ENCODE peak calls at places on chromosome 6, in seven cellular contexts. K, Y, H, X, T, R and O are unnamed samples.

GRCh38 chr6:143270026-143270425 is 180.5 kb downstream of the ADAT2 start:
- DNase-seq in T (no peak), Y (no peak), H (no peak), X (no peak), R (no peak), K (no peak), O (no peak)

GRCh38 chr6:159654483-159655098 is 38.5 kb downstream of the SOD2 start:
- DNase-seq in T (no peak), X (no peak), Y (no peak), K (no peak), R (peak; percentile 80), H (no peak), O (no peak)

GRCh38 chr6:129844118-129844891 is 16.8 kb downstream of the TMEM244 start:
- DNase-seq in X (no peak), K (no peak), Y (no peak), R (peak; percentile 24), T (no peak), H (no peak), O (no peak)

GRCh38 chr6:127026247-127026646 is 92.2 kb upstream of the RSPO3 start:
- DNase-seq in H (no peak), K (no peak), T (no peak), Y (no peak), X (no peak), R (peak; percentile 19), O (no peak)

GRCh38 chr6:34120953-34121675 is 24.8 kb downstream of the GRM4 start:
- DNase-seq in R (peak; percentile 13), Y (no peak), T (no peak), H (no peak), X (no peak), K (no peak), O (no peak)

GRCh38 chr6:41636803-41637178 is 1.5 kb upstream of the MDFI start:
- DNase-seq in Y (peak; percentile 67), T (no peak), K (no peak), H (peak; percentile 39), X (peak; percentile 84), R (peak; percentile 89), O (peak; percentile 76)

GRCh38 chr6:1482381-1483166 is 93.2 kb downstream of the FOXF2 start:
- DNase-seq in X (no peak), Y (no peak), R (no peak), T (no peak), K (no peak), H (no peak), O (no peak)

GRCh38 chr6:20056350-20056992 is 155.8 kb downstream of the MBOAT1 start:
- DNase-seq in R (peak; percentile 84), X (no peak), T (no peak), K (no peak), H (no peak), Y (no peak), O (no peak)

GRCh38 chr6:72363844-72364740 is 257.8 kb upstream of the KCNQ5 start:
- DNase-seq in X (no peak), K (no peak), T (no peak), Y (no peak), R (peak; percentile 51), H (no peak), O (no peak)

GRCh38 chr6:30990422-30991086 is 7.0 kb downstream of the MUC21 start:
- DNase-seq in K (no peak), R (no peak), T (no peak), X (no peak), H (no peak), Y (no peak), O (no peak)

GRCh38 chr6:34656378-34657036 is 40.1 kb downstream of the ILRUN start:
- DNase-seq in T (no peak), R (peak; percentile 31), Y (peak; percentile 46), H (no peak), K (no peak), X (no peak), O (peak; percentile 69)

GRCh38 chr6:139371421-139372253 is 2.8 kb downstream of the CITED2 start:
- DNase-seq in Y (no peak), X (no peak), T (no peak), H (no peak), R (no peak), K (no peak), O (no peak)

GRCh38 chr6:93389192-93389591 is 30.2 kb downstream of the EPHA7 start:
- DNase-seq in T (no peak), X (no peak), R (no peak), K (no peak), Y (no peak), H (no peak), O (no peak)

GRCh38 chr6:111985202-111985731 is 68.6 kb upstream of the CCN6 start:
- DNase-seq in Y (no peak), R (peak; percentile 82), X (no peak), T (no peak), K (no peak), H (no peak), O (no peak)

GRCh38 chr6:125781307-125781868 is 9.4 kb upstream of the NCOA7 start:
- DNase-seq in T (no peak), H (peak; percentile 54), K (no peak), R (no peak), Y (no peak), X (no peak), O (peak; percentile 37)

GRCh38 chr6:152471459-152472070 is 165.6 kb downstream of the SYNE1 start:
- DNase-seq in R (no peak), H (no peak), T (no peak), X (no peak), Y (no peak), K (no peak), O (no peak)

GRCh38 chr6:137798846-137799245 is 68.2 kb upstream of the TNFAIP3 start:
- DNase-seq in H (no peak), X (no peak), K (no peak), T (no peak), Y (no peak), R (no peak), O (no peak)

GRCh38 chr6:51842487-51843469 is 244.6 kb downstream of the PKHD1 start:
- DNase-seq in H (no peak), Y (no peak), X (no peak), K (no peak), T (no peak), R (no peak), O (no peak)

GRCh38 chr6:154485784-154486183 is 24.7 kb downstream of the CNKSR3 start:
- DNase-seq in T (no peak), K (no peak), R (no peak), H (no peak), X (no peak), Y (peak; percentile 79), O (peak; percentile 65)

GRCh38 chr6:10400330-10400729 is 14.5 kb downstream of the TFAP2A start:
- DNase-seq in R (no peak), X (no peak), K (no peak), H (no peak), Y (no peak), T (no peak), O (no peak)

GRCh38 chr6:10397756-10398438 is 17.0 kb downstream of the TFAP2A start:
- DNase-seq in H (no peak), X (peak; percentile 58), K (no peak), T (no peak), R (no peak), Y (no peak), O (no peak)

GRCh38 chr6:10401004-10401536 is 13.8 kb downstream of the TFAP2A start:
- DNase-seq in T (no peak), R (no peak), K (no peak), X (no peak), Y (no peak), H (no peak), O (no peak)

GRCh38 chr6:10398439-10399218 is 16.2 kb downstream of the TFAP2A start:
- DNase-seq in T (no peak), Y (no peak), X (no peak), K (no peak), R (no peak), H (no peak), O (no peak)

DNA sequence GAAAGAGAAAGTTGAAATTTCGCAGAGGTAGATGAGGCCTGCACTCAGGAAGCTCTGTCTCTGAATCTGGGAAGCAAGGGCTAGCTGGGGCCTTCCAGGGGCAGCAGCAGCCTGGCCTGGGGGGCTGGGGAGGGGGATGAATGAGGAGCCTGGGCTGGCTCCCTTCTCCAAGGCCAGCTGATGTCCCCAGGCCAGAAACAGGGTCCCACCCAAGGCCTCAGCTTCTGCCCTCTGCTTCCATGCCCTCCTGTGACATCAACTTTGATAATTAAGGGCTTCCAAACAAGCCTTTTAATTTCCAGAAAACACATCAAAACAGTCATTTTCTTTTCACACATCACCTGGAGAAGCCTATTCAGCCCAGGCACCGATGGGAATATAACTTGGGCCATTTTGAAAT is 15.4 kb downstream of the TFAP2A start:
- DNase-seq in T (no peak), Y (no peak), K (no peak), H (no peak), X (no peak), R (no peak), O (no peak)
- H3K36me3 ChIP-seq in T (no peaks in the 10 kb centered on the region), Y (no peaks in the 10 kb centered on the region), K (no peaks in the 10 kb centered on the region), H (no peaks in the 10 kb centered on the region), X (no peaks in the 10 kb centered on the region), R (no peaks in the 10 kb centered on the region), O (no peaks in the 10 kb centered on the region)

GRCh38 chr6:43377710-43378229 is 8.3 kb upstream of the ZNF318 start:
- DNase-seq in H (no peak), K (no peak), R (no peak), T (no peak), Y (no peak), X (no peak), O (no peak)
- H3K4me3 ChIP-seq in H (no peak overlapping the region), K (no peak overlapping the region), R (no peak overlapping the region), T (no peak overlapping the region), Y (no peak overlapping the region), X (no peak overlapping the region), O (no peak overlapping the region)

GRCh38 chr6:158496700-158497099 is 63.2 kb upstream of the TMEM181 start:
- DNase-seq in X (no peak), Y (no peak), T (no peak), R (no peak), H (no peak), K (no peak), O (no peak)

GRCh38 chr6:158498362-158498761 is 61.5 kb upstream of the TMEM181 start:
- DNase-seq in Y (no peak), T (no peak), K (no peak), X (no peak), H (no peak), R (no peak), O (no peak)

GRCh38 chr6:158499601-158500000 is 60.3 kb upstream of the TMEM181 start:
- DNase-seq in R (no peak), T (no peak), H (no peak), K (no peak), Y (no peak), X (no peak), O (no peak)

GRCh38 chr6:158500016-158500735 is 59.7 kb upstream of the TMEM181 start:
- DNase-seq in Y (no peak), R (no peak), K (no peak), T (no peak), H (no peak), X (no peak), O (no peak)

DNA sequence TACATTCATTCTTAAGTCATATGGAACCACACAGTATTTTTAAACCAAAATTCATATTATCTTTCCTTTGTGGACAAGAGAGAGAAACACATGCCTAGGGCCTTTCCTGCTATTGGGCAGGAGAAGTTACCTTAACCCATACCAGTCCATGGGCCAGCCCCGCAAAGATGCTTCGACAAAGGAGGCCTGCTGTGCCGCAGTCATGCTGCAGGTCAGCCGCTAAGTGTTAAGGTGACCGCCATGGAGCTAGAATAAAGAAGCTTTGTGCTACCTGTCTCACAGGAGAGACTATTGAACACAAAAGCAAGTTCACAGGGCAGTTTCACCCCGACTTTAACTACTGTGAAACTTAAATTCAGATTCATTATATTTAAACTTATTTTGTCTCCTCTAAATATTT is 62.3 kb upstream of the TMEM181 start:
- DNase-seq in H (no peak), X (no peak), R (no peak), Y (no peak), T (no peak), K (no peak), O (no peak)
- H3K36me3 ChIP-seq in H (no peaks in the 10 kb centered on the region), X (peaks cover 43% of the 10 kb centered on the region), R (peaks cover 3% of the 10 kb centered on the region), Y (no peaks in the 10 kb centered on the region), T (peaks cover 23% of the 10 kb centered on the region), K (peaks cover 3% of the 10 kb centered on the region), O (no peaks in the 10 kb centered on the region)

GRCh38 chr6:168964138-168964892 is 289.3 kb downstream of the THBS2 start:
- DNase-seq in R (no peak), H (no peak), T (no peak), X (no peak), K (no peak), Y (no peak), O (no peak)
- H3K4me3 ChIP-seq in R (no peak overlapping the region), H (no peak overlapping the region), T (no peak overlapping the region), X (no peak overlapping the region), K (no peak overlapping the region), Y (no peak overlapping the region), O (no peak overlapping the region)